ENCODE peak calls at places on chromosome 14, in five cellular contexts. One of them, this sample, is unnamed.

GRCh38 chr14:35399083-35399807 is 5.3 kb downstream of the NFKBIA start:
- DNase-seq in GM12878: no peak
- DNase-seq in tibial nerve: no peak
- DNase-seq in heart left ventricle: no peak
- DNase-seq in body of pancreas: no peak
- DNase-seq in this sample: no peak

GRCh38 chr14:104423715-104424405 is 155.7 kb upstream of the C14orf180 start:
- DNase-seq in tibial nerve: no peak
- DNase-seq in heart left ventricle: no peak
- DNase-seq in body of pancreas: no peak
- DNase-seq in GM12878: no peak
- DNase-seq in this sample: no peak

GRCh38 chr14:76375484-76375883 is 453 bp upstream of the ESRRB start:
- DNase-seq in GM12878: no peak
- DNase-seq in body of pancreas: no peak
- DNase-seq in tibial nerve: no peak
- DNase-seq in heart left ventricle: no peak
- DNase-seq in this sample: no peak

GRCh38 chr14:96362071-96362964 is 823 bp downstream of the ATG2B start:
- DNase-seq in GM12878: peak
- DNase-seq in heart left ventricle: no peak
- DNase-seq in body of pancreas: peak
- DNase-seq in tibial nerve: no peak
- DNase-seq in this sample: peak

GRCh38 chr14:65035049-65035448 is 48.4 kb downstream of the FNTB start:
- DNase-seq in GM12878: no peak
- DNase-seq in body of pancreas: peak
- DNase-seq in heart left ventricle: no peak
- DNase-seq in tibial nerve: peak
- DNase-seq in this sample: peak

GRCh38 chr14:35223927-35224326 is 68.3 kb upstream of the PSMA6 start:
- DNase-seq in body of pancreas: no peak
- DNase-seq in heart left ventricle: no peak
- DNase-seq in tibial nerve: no peak
- DNase-seq in GM12878: no peak
- DNase-seq in this sample: no peak

GRCh38 chr14:30267141-30267540 is 291.8 kb upstream of the G2E3 start:
- DNase-seq in body of pancreas: no peak
- DNase-seq in tibial nerve: no peak
- DNase-seq in GM12878: no peak
- DNase-seq in heart left ventricle: no peak
- DNase-seq in this sample: no peak

GRCh38 chr14:104770851-104771272 is 17.9 kb downstream of the SIVA1 start:
- DNase-seq in GM12878: no peak
- DNase-seq in tibial nerve: no peak
- DNase-seq in body of pancreas: no peak
- DNase-seq in heart left ventricle: peak
- DNase-seq in this sample: no peak

GRCh38 chr14:104893435-104894207 is 28.6 kb downstream of the CEP170B start:
- DNase-seq in heart left ventricle: peak
- DNase-seq in GM12878: no peak
- DNase-seq in body of pancreas: peak
- DNase-seq in tibial nerve: no peak
- DNase-seq in this sample: peak

GRCh38 chr14:36513012-36513420 is 7.0 kb downstream of the NKX2-1 start:
- DNase-seq in body of pancreas: no peak
- DNase-seq in GM12878: no peak
- DNase-seq in tibial nerve: no peak
- DNase-seq in heart left ventricle: no peak
- DNase-seq in this sample: no peak

GRCh38 chr14:24136684-24137528 is 912 bp downstream of the PSME1 start:
- DNase-seq in tibial nerve: no peak
- DNase-seq in GM12878: no peak
- DNase-seq in body of pancreas: no peak
- DNase-seq in heart left ventricle: no peak
- DNase-seq in this sample: peak

GRCh38 chr14:53888535-53889386 is 67.9 kb downstream of the BMP4 start:
- DNase-seq in heart left ventricle: no peak
- DNase-seq in body of pancreas: no peak
- DNase-seq in GM12878: no peak
- DNase-seq in tibial nerve: no peak
- DNase-seq in this sample: no peak

GRCh38 chr14:97107070-97107469 is 309.9 kb downstream of the VRK1 start:
- DNase-seq in tibial nerve: no peak
- DNase-seq in heart left ventricle: no peak
- DNase-seq in GM12878: no peak
- DNase-seq in body of pancreas: no peak
- DNase-seq in this sample: no peak

GRCh38 chr14:99274346-99275221 is 2.6 kb upstream of the BCL11B start:
- DNase-seq in GM12878: no peak
- DNase-seq in tibial nerve: no peak
- DNase-seq in body of pancreas: peak
- DNase-seq in heart left ventricle: peak
- DNase-seq in this sample: no peak

GRCh38 chr14:69010632-69011031 is 31.5 kb upstream of the ACTN1 start:
- DNase-seq in tibial nerve: no peak
- DNase-seq in heart left ventricle: no peak
- DNase-seq in body of pancreas: no peak
- DNase-seq in GM12878: no peak
- DNase-seq in this sample: no peak

DNA sequence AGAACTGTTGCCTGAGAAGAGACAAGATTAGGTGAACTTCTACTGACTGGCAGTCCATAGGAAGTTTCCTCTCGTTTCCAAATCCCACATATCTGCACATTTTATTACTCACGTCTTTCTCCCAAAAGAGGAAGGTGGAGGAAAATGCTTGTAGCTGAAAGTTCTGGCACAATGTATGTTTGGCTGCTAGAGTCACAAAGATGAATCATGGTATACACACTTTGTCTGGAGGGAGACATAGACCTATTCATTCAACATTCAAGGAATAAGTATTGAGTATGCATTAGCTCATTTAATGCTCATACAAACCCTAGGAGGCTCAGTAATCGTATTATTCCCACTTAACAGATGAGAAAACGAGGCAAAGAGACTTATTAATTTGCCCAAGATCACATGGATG is 291.8 kb downstream of the FOXN3 start:
- DNase-seq in heart left ventricle: no peak
- DNase-seq in GM12878: no peak
- DNase-seq in body of pancreas: no peak
- DNase-seq in tibial nerve: no peak
- DNase-seq in this sample: no peak
- H3K4me3 ChIP-seq in heart left ventricle: no peak
- H3K4me3 ChIP-seq in GM12878: no peak
- H3K4me3 ChIP-seq in body of pancreas: no peak
- H3K4me3 ChIP-seq in tibial nerve: no peak
- H3K4me3 ChIP-seq in this sample: no peak

DNA sequence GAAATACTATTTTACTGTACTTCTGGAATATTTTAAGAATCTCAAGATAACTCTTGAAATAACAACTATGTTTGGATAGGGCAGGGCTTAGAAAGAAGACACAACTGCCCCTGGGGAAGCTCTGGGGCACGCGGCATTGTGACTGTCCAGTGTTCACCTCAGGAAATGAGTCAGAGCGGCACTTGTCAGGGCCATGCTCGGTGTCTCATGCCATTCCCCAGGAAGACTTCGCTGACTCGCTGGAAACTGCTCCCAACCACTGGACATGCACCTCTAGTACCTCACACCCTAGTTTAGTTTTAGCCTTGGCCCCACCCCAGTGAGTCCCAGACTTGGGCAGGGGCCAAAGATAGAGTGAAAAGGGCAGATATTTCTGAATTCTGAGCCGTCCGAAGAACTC is 192.0 kb downstream of the TTC7B start:
- DNase-seq in GM12878: no peak
- DNase-seq in tibial nerve: no peak
- DNase-seq in body of pancreas: no peak
- DNase-seq in heart left ventricle: peak
- DNase-seq in this sample: no peak
- TF ChIP-seq POLR2A in GM12878: no peak
- TF ChIP-seq POLR2A in tibial nerve: no peak
- TF ChIP-seq POLR2A in body of pancreas: no peak
- TF ChIP-seq POLR2A in heart left ventricle: no peak
- TF ChIP-seq POLR2A in this sample: no peak

GRCh38 chr14:71856199-71856919 is 75.9 kb upstream of the RGS6 start:
- DNase-seq in heart left ventricle: no peak
- DNase-seq in tibial nerve: no peak
- DNase-seq in body of pancreas: no peak
- DNase-seq in GM12878: peak
- DNase-seq in this sample: no peak

GRCh38 chr14:71852201-71852600 is 80.0 kb upstream of the RGS6 start:
- DNase-seq in GM12878: no peak
- DNase-seq in heart left ventricle: no peak
- DNase-seq in body of pancreas: no peak
- DNase-seq in tibial nerve: no peak
- DNase-seq in this sample: no peak

GRCh38 chr14:71855399-71856036 is 76.7 kb upstream of the RGS6 start:
- DNase-seq in heart left ventricle: peak
- DNase-seq in body of pancreas: peak
- DNase-seq in tibial nerve: peak
- DNase-seq in GM12878: peak
- DNase-seq in this sample: peak
- TF ChIP-seq CTCF in heart left ventricle: peak
- TF ChIP-seq CTCF in body of pancreas: peak
- TF ChIP-seq CTCF in tibial nerve: peak
- TF ChIP-seq CTCF in GM12878: peak
- TF ChIP-seq CTCF in this sample: peak

DNA sequence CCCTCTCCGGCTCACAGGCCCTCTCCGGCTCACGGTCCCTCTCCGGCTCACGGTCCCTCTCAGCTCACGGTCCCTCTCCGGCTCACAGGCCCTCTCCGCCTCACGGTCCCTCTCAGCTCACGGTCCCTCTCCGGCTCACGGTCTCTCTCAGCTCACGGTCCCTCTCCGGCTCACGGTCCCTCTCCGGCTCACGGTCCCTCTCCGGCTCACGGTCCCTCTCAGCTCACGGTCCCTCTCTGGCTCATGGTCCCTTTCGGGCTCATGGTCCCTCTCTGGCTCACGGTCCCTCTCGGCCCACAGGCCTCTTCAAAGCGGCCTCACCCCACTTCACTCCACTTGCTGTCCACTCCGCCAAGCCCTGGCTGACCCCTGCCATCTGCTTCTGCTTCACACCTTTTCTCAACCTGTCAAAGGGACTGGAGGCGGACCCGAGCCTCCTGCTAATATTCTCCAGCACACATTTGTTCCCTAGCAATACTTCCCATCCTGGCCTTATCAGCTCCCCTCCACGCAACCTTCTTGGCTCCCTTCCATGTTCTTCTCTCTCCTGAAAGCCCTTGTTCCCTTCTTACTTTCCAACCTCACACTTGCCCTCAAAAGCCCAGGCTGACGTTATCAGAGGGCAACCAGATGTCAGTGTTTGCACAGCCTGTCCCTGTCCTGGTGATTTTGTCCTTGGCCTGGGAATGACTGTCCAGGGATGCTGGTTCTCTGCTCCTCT is 176.7 kb downstream of the CALM1 start:
- DNase-seq in GM12878: no peak
- DNase-seq in tibial nerve: no peak
- DNase-seq in body of pancreas: no peak
- DNase-seq in heart left ventricle: peak
- DNase-seq in this sample: no peak
- H3K4me3 ChIP-seq in GM12878: no peak
- H3K4me3 ChIP-seq in tibial nerve: no peak
- H3K4me3 ChIP-seq in body of pancreas: no peak
- H3K4me3 ChIP-seq in heart left ventricle: no peak
- H3K4me3 ChIP-seq in this sample: no peak

GRCh38 chr14:49641697-49642129 is 6.7 kb upstream of the DNAAF2 start:
- DNase-seq in tibial nerve: no peak
- DNase-seq in GM12878: no peak
- DNase-seq in heart left ventricle: peak
- DNase-seq in body of pancreas: peak
- DNase-seq in this sample: no peak
- TF ChIP-seq POLR2A in tibial nerve: no peak
- TF ChIP-seq POLR2A in GM12878: no peak
- TF ChIP-seq POLR2A in heart left ventricle: no peak
- TF ChIP-seq POLR2A in body of pancreas: peak
- TF ChIP-seq POLR2A in this sample: no peak

DNA sequence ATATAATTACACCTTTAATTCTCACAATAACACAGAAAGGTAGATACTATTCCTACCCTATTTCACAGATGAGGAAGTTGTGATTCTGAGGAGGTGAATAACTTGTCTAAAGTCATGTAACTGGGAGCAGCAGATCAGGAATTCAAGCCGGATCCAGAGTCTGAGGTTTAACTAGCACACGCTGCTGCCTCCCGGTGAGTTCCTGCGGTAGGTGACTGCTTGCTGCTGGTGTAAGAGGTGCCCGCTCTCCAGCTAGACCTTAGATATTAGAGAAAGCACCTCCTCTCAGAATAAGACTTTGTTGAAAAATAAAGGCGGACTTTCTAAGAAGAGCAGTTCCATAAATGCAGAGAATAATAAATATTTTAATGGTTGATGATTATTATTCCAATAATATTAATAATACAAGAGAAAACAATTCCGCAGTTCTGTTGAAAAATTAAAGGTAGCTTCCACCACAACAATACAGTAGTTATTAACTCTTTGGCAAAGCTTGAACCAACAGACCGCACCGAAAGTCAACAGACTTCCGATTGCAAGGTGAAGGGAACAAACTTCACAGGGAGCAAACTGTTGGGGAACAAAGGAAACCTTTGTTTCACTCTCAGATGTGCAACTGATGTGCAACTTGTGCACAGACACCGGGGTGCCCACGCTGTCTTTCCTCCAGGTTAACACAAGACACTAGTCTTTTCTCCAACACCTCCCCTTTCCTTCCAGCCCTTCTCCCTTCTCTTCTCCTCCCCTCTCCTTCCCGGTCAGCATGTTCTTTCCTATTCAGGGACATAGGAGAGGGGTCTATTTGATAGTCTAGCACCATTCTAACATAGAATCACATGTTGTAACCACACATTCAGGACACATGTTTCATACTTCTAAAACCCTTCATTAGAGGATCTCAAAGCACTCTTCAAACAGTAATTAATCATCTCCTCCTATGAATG is 73.2 kb upstream of the EGLN3 start:
- DNase-seq in tibial nerve: no peak
- DNase-seq in heart left ventricle: no peak
- DNase-seq in GM12878: no peak
- DNase-seq in body of pancreas: no peak
- DNase-seq in this sample: no peak
- TF ChIP-seq CTCF in tibial nerve: no peak
- TF ChIP-seq CTCF in heart left ventricle: no peak
- TF ChIP-seq CTCF in GM12878: no peak
- TF ChIP-seq CTCF in body of pancreas: no peak
- TF ChIP-seq CTCF in this sample: no peak

GRCh38 chr14:52314521-52315354 is 626 bp downstream of the PTGER2 start:
- DNase-seq in tibial nerve: no peak
- DNase-seq in GM12878: no peak
- DNase-seq in body of pancreas: no peak
- DNase-seq in heart left ventricle: peak
- DNase-seq in this sample: peak
- H3K4me3 ChIP-seq in tibial nerve: peak
- H3K4me3 ChIP-seq in GM12878: peak
- H3K4me3 ChIP-seq in body of pancreas: peak
- H3K4me3 ChIP-seq in heart left ventricle: peak
- H3K4me3 ChIP-seq in this sample: peak

GRCh38 chr14:74941676-74942097 is 13.7 kb downstream of the PGF start:
- DNase-seq in GM12878: no peak
- DNase-seq in body of pancreas: no peak
- DNase-seq in tibial nerve: no peak
- DNase-seq in heart left ventricle: peak
- DNase-seq in this sample: peak
- TF ChIP-seq POLR2A in GM12878: peak
- TF ChIP-seq POLR2A in body of pancreas: no peak
- TF ChIP-seq POLR2A in tibial nerve: no peak
- TF ChIP-seq POLR2A in heart left ventricle: no peak
- TF ChIP-seq POLR2A in this sample: no peak